ENCODE peak calls at places on chromosomes 5 and 9, in nine cellular contexts. M is A549, A is transverse colon, H is upper lobe of left lung, R is ovary, Y is tibial nerve, W is SK-N-SH, L is K562, Z is sigmoid colon. B is an unnamed sample.
A peak's percentile ranks its signal among the peaks of the same experiment; 100 is the strongest.

GRCh38 chr5:143459433-143459832 is 55.9 kb upstream of the NR3C1 start:
- DNase-seq in M (no peak), A (no peak), H (no peak), R (no peak), Y (no peak), W (no peak), L (peak; percentile 4), Z (no peak), B (no peak)

GRCh38 chr9:123834218-123834906 is 95.6 kb downstream of the DENND1A start:
- DNase-seq in M (no peak), A (no peak), H (no peak), R (no peak), Y (no peak), W (no peak), L (peak; percentile 45), Z (no peak), B (no peak)

GRCh38 chr9:20242767-20243166 is 379.5 kb downstream of the MLLT3 start:
- DNase-seq in M (no peak), A (no peak), H (no peak), R (no peak), Y (no peak), W (no peak), L (no peak), Z (no peak), B (no peak)

GRCh38 chr5:142056831-142057696 is 44.2 kb upstream of the GNPDA1 start:
- DNase-seq in M (no peak), A (no peak), H (no peak), R (no peak), Y (no peak), W (peak; percentile 59), L (no peak), Z (no peak), B (no peak)

GRCh38 chr9:125437771-125438221 is 176.2 kb downstream of the GAPVD1 start:
- DNase-seq in M (no peak), A (no peak), H (peak; percentile 12), R (no peak), Y (no peak), W (no peak), L (no peak), Z (no peak), B (peak; percentile 16)

GRCh38 chr9:91558879-91559278 is 135.2 kb upstream of the NFIL3 start:
- DNase-seq in M (no peak), A (no peak), H (no peak), R (no peak), Y (no peak), W (no peak), L (no peak), Z (no peak), B (no peak)

GRCh38 chr9:89097219-89097618 is 81.4 kb downstream of the SHC3 start:
- DNase-seq in M (no peak), A (no peak), H (no peak), R (no peak), Y (no peak), W (no peak), L (no peak), Z (no peak), B (no peak)

GRCh38 chr5:112418412-112419049 is 546 bp downstream of the EPB41L4A start:
- DNase-seq in M (no peak), A (peak; percentile 12), H (no peak), R (no peak), Y (no peak), W (peak; percentile 11), L (no peak), Z (no peak), B (no peak)

GRCh38 chr9:121638399-121638798 is 13.0 kb upstream of the DAB2IP start:
- DNase-seq in M (no peak), A (no peak), H (no peak), R (no peak), Y (no peak), W (no peak), L (no peak), Z (no peak), B (no peak)

GRCh38 chr5:125043781-125044391 is 297.4 kb upstream of the ZNF608 start:
- DNase-seq in M (peak; percentile 71), A (peak; percentile 23), H (peak; percentile 31), R (peak; percentile 31), Y (no peak), W (peak; percentile 72), L (no peak), Z (no peak), B (peak; percentile 32)

GRCh38 chr5:108727154-108727638 is 20.5 kb upstream of the FER start:
- DNase-seq in M (no peak), A (peak; percentile 52), H (peak; percentile 76), R (no peak), Y (no peak), W (no peak), L (peak; percentile 71), Z (peak; percentile 69), B (no peak)

GRCh38 chr5:143244000-143244736 is 159.3 kb downstream of the NR3C1 start:
- DNase-seq in M (peak; percentile 92), A (peak; percentile 29), H (no peak), R (no peak), Y (peak; percentile 46), W (no peak), L (no peak), Z (peak; percentile 86), B (peak; percentile 32)

GRCh38 chr9:133344979-133345378 is 3.0 kb downstream of the MED22 start:
- DNase-seq in M (no peak), A (no peak), H (no peak), R (no peak), Y (no peak), W (no peak), L (no peak), Z (no peak), B (no peak)

GRCh38 chr5:116574682-116575634 is at the start of gene SEMA6A:
- DNase-seq in M (peak; percentile 82), A (peak; percentile 96), H (peak; percentile 75), R (peak; percentile 89), Y (peak; percentile 65), W (peak; percentile 90), L (peak; percentile 6), Z (peak; percentile 97), B (peak; percentile 90)

GRCh38 chr9:97985058-97985861 is 2.1 kb downstream of the ANP32B start:
- DNase-seq in M (peak; percentile 48), A (peak; percentile 44), H (peak; percentile 24), R (no peak), Y (no peak), W (no peak), L (peak; percentile 72), Z (peak; percentile 67), B (peak; percentile 32)

GRCh38 chr9:137286980-137287383 is 9.5 kb downstream of the TOR4A start:
- DNase-seq in M (peak; percentile 88), A (peak; percentile 84), H (no peak), R (peak; percentile 40), Y (no peak), W (peak; percentile 86), L (peak; percentile 86), Z (no peak), B (peak; percentile 82)

GRCh38 chr9:69945671-69946141 is 97.9 kb upstream of the MAMDC2 start:
- DNase-seq in M (peak; percentile 10), A (peak; percentile 25), H (peak; percentile 67), R (peak; percentile 32), Y (peak; percentile 35), W (no peak), L (peak; percentile 16), Z (peak; percentile 78), B (peak; percentile 28)

GRCh38 chr5:161545701-161546462 is 643 bp downstream of the GABRB2 start:
- DNase-seq in M (no peak), A (no peak), H (no peak), R (no peak), Y (no peak), W (no peak), L (no peak), Z (no peak), B (no peak)

GRCh38 chr5:16508730-16509531 is 43.3 kb upstream of the ZNF622 start:
- DNase-seq in M (peak; percentile 12), A (peak; percentile 38), H (peak; percentile 82), R (peak; percentile 40), Y (no peak), W (no peak), L (peak; percentile 43), Z (no peak), B (peak; percentile 81)
- TF ChIP-seq EP300 in M (no peak), A (no peak), H (no peak), R (no peak), Y (peak; percentile 50), W (no peak), L (no peak), Z (no peak), B (no peak)

DNA sequence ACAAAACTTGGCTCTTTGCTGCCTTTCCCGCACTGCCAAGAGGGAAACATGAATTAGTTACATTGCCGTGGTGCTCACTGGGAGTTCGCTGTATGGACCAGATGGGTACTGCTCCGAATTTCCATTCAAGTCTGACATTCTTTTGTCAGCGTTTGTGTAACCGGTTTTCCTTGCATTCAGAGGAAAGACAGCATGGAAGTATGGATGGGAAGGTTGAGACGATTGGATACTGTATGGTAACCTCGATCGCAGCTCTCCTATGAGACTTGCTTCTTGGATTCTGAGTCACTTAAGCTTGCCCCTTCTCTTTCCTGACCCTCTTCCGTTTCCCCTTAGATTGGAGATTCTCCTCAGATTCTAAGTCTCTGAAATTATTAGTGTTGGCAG is 625 bp upstream of the UBLCP1 start:
- DNase-seq in M (peak; percentile 61), A (no peak), H (no peak), R (no peak), Y (no peak), W (peak; percentile 33), L (no peak), Z (no peak), B (no peak)
- H3K4me3 ChIP-seq in M (peak overlapping the region; percentile 67), A (peak overlapping the region; percentile 77), H (peak overlapping the region; percentile 85), R (peak overlapping the region; percentile 86), Y (peak overlapping the region; percentile 70), W (peak overlapping the region; percentile 100), L (peak overlapping the region; percentile 86), Z (peak overlapping the region; percentile 94), B (peak overlapping the region; percentile 62)

GRCh38 chr9:73135394-73135793 is 16.3 kb upstream of the ANXA1 start:
- DNase-seq in M (no peak), A (no peak), H (no peak), R (no peak), Y (no peak), W (no peak), L (no peak), Z (no peak), B (no peak)
- TF ChIP-seq EP300 in M (no peak), A (no peak), H (no peak), R (no peak), Y (no peak), W (no peak), L (no peak), Z (no peak), B (no peak)

DNA sequence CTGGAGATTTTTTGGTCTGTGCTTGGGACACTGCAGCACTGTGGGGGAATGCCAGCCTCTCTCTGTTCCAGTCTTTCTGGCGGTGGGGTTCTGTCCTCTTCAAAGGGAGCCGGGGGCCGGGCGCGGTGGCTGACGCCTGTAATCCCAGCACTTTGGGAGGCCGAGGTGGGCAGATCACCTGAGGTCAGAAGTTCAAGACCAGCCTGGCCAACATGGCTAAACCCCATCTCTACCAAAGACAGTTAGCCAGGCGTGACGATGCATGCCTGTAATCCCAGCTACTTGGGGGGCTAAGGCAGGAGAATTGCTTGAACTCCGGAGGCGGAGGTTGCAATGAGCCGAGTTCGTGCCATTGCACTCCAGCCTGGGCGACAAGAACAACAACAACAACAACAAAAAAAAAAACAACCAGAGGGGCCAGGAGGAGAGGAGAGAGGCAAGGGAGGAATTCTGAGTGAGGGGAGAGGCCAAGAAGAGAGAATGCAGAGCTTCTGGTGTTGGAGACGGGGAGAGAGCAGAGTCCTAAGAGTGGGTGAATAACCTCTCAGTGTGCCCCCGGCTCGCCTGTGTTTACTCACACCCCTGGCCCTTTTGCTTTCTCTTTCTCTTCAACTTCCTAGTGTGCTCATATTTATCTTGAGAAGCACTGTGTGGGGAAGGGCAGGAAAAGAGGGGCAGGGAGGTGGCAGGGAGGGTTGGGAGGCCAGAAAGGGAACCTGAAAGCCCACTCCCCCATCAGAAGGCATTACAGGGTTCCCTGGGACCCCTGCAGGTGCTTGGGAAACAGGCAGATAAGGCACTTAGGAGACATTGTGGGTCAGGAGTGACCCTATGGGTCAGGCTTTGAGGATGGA is 3.2 kb upstream of the SET start:
- DNase-seq in M (no peak), A (peak; percentile 68), H (peak; percentile 59), R (no peak), Y (no peak), W (no peak), L (no peak), Z (no peak), B (peak; percentile 54)
- H3K4me3 ChIP-seq in M (no peak overlapping the region), A (no peak overlapping the region), H (peak overlapping the region; percentile 22), R (no peak overlapping the region), Y (no peak overlapping the region), W (no peak overlapping the region), L (no peak overlapping the region), Z (no peak overlapping the region), B (no peak overlapping the region)